ENCODE peak calls at places on chromosomes 4 and X, in nine cellular contexts. One of them, this sample, is unnamed.

GRCh38 chr4:168694669-168695068 is 197.8 kb downstream of the PALLD start:
- DNase-seq in iPS-NIHi11: no peak
- DNase-seq in RWPE1: no peak
- DNase-seq in tibial nerve: no peak
- DNase-seq in activated gamma-delta T cell treated with Interleukin-2 at 50 U/mL for 16 hours: no peak
- DNase-seq in stimulated activated CD4-positive, alpha-beta T cell treated with anti-CD3 and anti-CD28 coated beads, TNF-alpha, amount 100 ng/mL, for 1 hour: no peak
- DNase-seq in activated naive CD8-positive, alpha-beta T cell treated with anti-CD3 and anti-CD28 coated beads for 36 hours: no peak
- DNase-seq in kidney: no peak
- DNase-seq in foreskin fibroblast: no peak
- DNase-seq in this sample: no peak

GRCh38 chr4:139266583-139267257 is 13.3 kb downstream of the MGARP start:
- DNase-seq in RWPE1: no peak
- DNase-seq in activated gamma-delta T cell treated with Interleukin-2 at 50 U/mL for 16 hours: peak; percentile 65
- DNase-seq in iPS-NIHi11: peak; percentile 50
- DNase-seq in foreskin fibroblast: peak; percentile 92
- DNase-seq in tibial nerve: peak; percentile 75
- DNase-seq in stimulated activated CD4-positive, alpha-beta T cell treated with anti-CD3 and anti-CD28 coated beads, TNF-alpha, amount 100 ng/mL, for 1 hour: peak; percentile 39
- DNase-seq in kidney: peak; percentile 90
- DNase-seq in activated naive CD8-positive, alpha-beta T cell treated with anti-CD3 and anti-CD28 coated beads for 36 hours: peak; percentile 88
- DNase-seq in this sample: peak; percentile 74

GRCh38 chrX:129706395-129707072 is 32.2 kb upstream of the XPNPEP2 start:
- DNase-seq in RWPE1: no peak
- DNase-seq in iPS-NIHi11: peak; percentile 22
- DNase-seq in tibial nerve: no peak
- DNase-seq in activated naive CD8-positive, alpha-beta T cell treated with anti-CD3 and anti-CD28 coated beads for 36 hours: no peak
- DNase-seq in activated gamma-delta T cell treated with Interleukin-2 at 50 U/mL for 16 hours: no peak
- DNase-seq in foreskin fibroblast: no peak
- DNase-seq in stimulated activated CD4-positive, alpha-beta T cell treated with anti-CD3 and anti-CD28 coated beads, TNF-alpha, amount 100 ng/mL, for 1 hour: no peak
- DNase-seq in kidney: no peak
- DNase-seq in this sample: peak; percentile 67

GRCh38 chrX:7252013-7252610 is 104.2 kb upstream of the PUDP start:
- DNase-seq in tibial nerve: no peak
- DNase-seq in kidney: peak; percentile 62
- DNase-seq in foreskin fibroblast: no peak
- DNase-seq in RWPE1: peak; percentile 5
- DNase-seq in iPS-NIHi11: no peak
- DNase-seq in stimulated activated CD4-positive, alpha-beta T cell treated with anti-CD3 and anti-CD28 coated beads, TNF-alpha, amount 100 ng/mL, for 1 hour: no peak
- DNase-seq in activated naive CD8-positive, alpha-beta T cell treated with anti-CD3 and anti-CD28 coated beads for 36 hours: no peak
- DNase-seq in activated gamma-delta T cell treated with Interleukin-2 at 50 U/mL for 16 hours: no peak
- DNase-seq in this sample: no peak

GRCh38 chrX:1788300-1788911 is 173.5 kb downstream of the ASMT start:
- DNase-seq in activated naive CD8-positive, alpha-beta T cell treated with anti-CD3 and anti-CD28 coated beads for 36 hours: no peak
- DNase-seq in stimulated activated CD4-positive, alpha-beta T cell treated with anti-CD3 and anti-CD28 coated beads, TNF-alpha, amount 100 ng/mL, for 1 hour: no peak
- DNase-seq in foreskin fibroblast: no peak
- DNase-seq in tibial nerve: no peak
- DNase-seq in kidney: no peak
- DNase-seq in RWPE1: no peak
- DNase-seq in activated gamma-delta T cell treated with Interleukin-2 at 50 U/mL for 16 hours: no peak
- DNase-seq in iPS-NIHi11: no peak
- DNase-seq in this sample: no peak

GRCh38 chrX:47628980-47629379 is 750 bp downstream of the CFP start:
- DNase-seq in activated naive CD8-positive, alpha-beta T cell treated with anti-CD3 and anti-CD28 coated beads for 36 hours: no peak
- DNase-seq in iPS-NIHi11: no peak
- DNase-seq in kidney: no peak
- DNase-seq in activated gamma-delta T cell treated with Interleukin-2 at 50 U/mL for 16 hours: no peak
- DNase-seq in stimulated activated CD4-positive, alpha-beta T cell treated with anti-CD3 and anti-CD28 coated beads, TNF-alpha, amount 100 ng/mL, for 1 hour: no peak
- DNase-seq in foreskin fibroblast: no peak
- DNase-seq in tibial nerve: no peak
- DNase-seq in RWPE1: no peak
- DNase-seq in this sample: no peak

GRCh38 chr4:19005211-19005610 is 983.7 kb upstream of the LCORL start:
- DNase-seq in foreskin fibroblast: peak; percentile 1
- DNase-seq in tibial nerve: no peak
- DNase-seq in iPS-NIHi11: no peak
- DNase-seq in activated naive CD8-positive, alpha-beta T cell treated with anti-CD3 and anti-CD28 coated beads for 36 hours: no peak
- DNase-seq in stimulated activated CD4-positive, alpha-beta T cell treated with anti-CD3 and anti-CD28 coated beads, TNF-alpha, amount 100 ng/mL, for 1 hour: no peak
- DNase-seq in RWPE1: no peak
- DNase-seq in kidney: no peak
- DNase-seq in activated gamma-delta T cell treated with Interleukin-2 at 50 U/mL for 16 hours: no peak
- DNase-seq in this sample: no peak

GRCh38 chrX:115388879-115389278 is 99.4 kb downstream of the LUZP4 start:
- DNase-seq in RWPE1: no peak
- DNase-seq in foreskin fibroblast: no peak
- DNase-seq in iPS-NIHi11: no peak
- DNase-seq in tibial nerve: no peak
- DNase-seq in kidney: no peak
- DNase-seq in activated naive CD8-positive, alpha-beta T cell treated with anti-CD3 and anti-CD28 coated beads for 36 hours: no peak
- DNase-seq in stimulated activated CD4-positive, alpha-beta T cell treated with anti-CD3 and anti-CD28 coated beads, TNF-alpha, amount 100 ng/mL, for 1 hour: no peak
- DNase-seq in activated gamma-delta T cell treated with Interleukin-2 at 50 U/mL for 16 hours: no peak
- DNase-seq in this sample: no peak

GRCh38 chr4:169372791-169373190 is 102.0 kb upstream of the SH3RF1 start:
- DNase-seq in tibial nerve: no peak
- DNase-seq in foreskin fibroblast: no peak
- DNase-seq in iPS-NIHi11: no peak
- DNase-seq in activated gamma-delta T cell treated with Interleukin-2 at 50 U/mL for 16 hours: no peak
- DNase-seq in RWPE1: no peak
- DNase-seq in kidney: no peak
- DNase-seq in activated naive CD8-positive, alpha-beta T cell treated with anti-CD3 and anti-CD28 coated beads for 36 hours: no peak
- DNase-seq in stimulated activated CD4-positive, alpha-beta T cell treated with anti-CD3 and anti-CD28 coated beads, TNF-alpha, amount 100 ng/mL, for 1 hour: no peak
- DNase-seq in this sample: no peak

GRCh38 chrX:103586314-103586646 is 965 bp downstream of the TCEAL4 start:
- DNase-seq in stimulated activated CD4-positive, alpha-beta T cell treated with anti-CD3 and anti-CD28 coated beads, TNF-alpha, amount 100 ng/mL, for 1 hour: no peak
- DNase-seq in foreskin fibroblast: no peak
- DNase-seq in iPS-NIHi11: no peak
- DNase-seq in activated naive CD8-positive, alpha-beta T cell treated with anti-CD3 and anti-CD28 coated beads for 36 hours: no peak
- DNase-seq in RWPE1: no peak
- DNase-seq in tibial nerve: no peak
- DNase-seq in activated gamma-delta T cell treated with Interleukin-2 at 50 U/mL for 16 hours: no peak
- DNase-seq in kidney: no peak
- DNase-seq in this sample: no peak

GRCh38 chr4:127229866-127230608 is 402.7 kb upstream of the INTU start:
- DNase-seq in kidney: no peak
- DNase-seq in foreskin fibroblast: no peak
- DNase-seq in stimulated activated CD4-positive, alpha-beta T cell treated with anti-CD3 and anti-CD28 coated beads, TNF-alpha, amount 100 ng/mL, for 1 hour: no peak
- DNase-seq in tibial nerve: no peak
- DNase-seq in RWPE1: no peak
- DNase-seq in activated naive CD8-positive, alpha-beta T cell treated with anti-CD3 and anti-CD28 coated beads for 36 hours: no peak
- DNase-seq in activated gamma-delta T cell treated with Interleukin-2 at 50 U/mL for 16 hours: no peak
- DNase-seq in iPS-NIHi11: no peak
- DNase-seq in this sample: no peak

GRCh38 chr4:142663828-142664227 is 182.3 kb downstream of the INPP4B start:
- DNase-seq in stimulated activated CD4-positive, alpha-beta T cell treated with anti-CD3 and anti-CD28 coated beads, TNF-alpha, amount 100 ng/mL, for 1 hour: no peak
- DNase-seq in activated naive CD8-positive, alpha-beta T cell treated with anti-CD3 and anti-CD28 coated beads for 36 hours: no peak
- DNase-seq in activated gamma-delta T cell treated with Interleukin-2 at 50 U/mL for 16 hours: no peak
- DNase-seq in iPS-NIHi11: no peak
- DNase-seq in RWPE1: no peak
- DNase-seq in tibial nerve: no peak
- DNase-seq in kidney: no peak
- DNase-seq in foreskin fibroblast: no peak
- DNase-seq in this sample: no peak

GRCh38 chrX:34875204-34875603 is 67.4 kb upstream of the FAM47B start:
- DNase-seq in tibial nerve: no peak
- DNase-seq in activated gamma-delta T cell treated with Interleukin-2 at 50 U/mL for 16 hours: no peak
- DNase-seq in iPS-NIHi11: no peak
- DNase-seq in kidney: no peak
- DNase-seq in activated naive CD8-positive, alpha-beta T cell treated with anti-CD3 and anti-CD28 coated beads for 36 hours: no peak
- DNase-seq in RWPE1: no peak
- DNase-seq in stimulated activated CD4-positive, alpha-beta T cell treated with anti-CD3 and anti-CD28 coated beads, TNF-alpha, amount 100 ng/mL, for 1 hour: no peak
- DNase-seq in foreskin fibroblast: peak; percentile 65
- DNase-seq in this sample: peak; percentile 39

GRCh38 chr4:126192506-126192905 is 877.8 kb downstream of the FAT4 start:
- DNase-seq in stimulated activated CD4-positive, alpha-beta T cell treated with anti-CD3 and anti-CD28 coated beads, TNF-alpha, amount 100 ng/mL, for 1 hour: no peak
- DNase-seq in activated naive CD8-positive, alpha-beta T cell treated with anti-CD3 and anti-CD28 coated beads for 36 hours: no peak
- DNase-seq in foreskin fibroblast: no peak
- DNase-seq in tibial nerve: no peak
- DNase-seq in kidney: no peak
- DNase-seq in iPS-NIHi11: no peak
- DNase-seq in activated gamma-delta T cell treated with Interleukin-2 at 50 U/mL for 16 hours: no peak
- DNase-seq in RWPE1: no peak
- DNase-seq in this sample: no peak

GRCh38 chr4:137421796-137422195 is 110.5 kb downstream of the PCDH18 start:
- DNase-seq in foreskin fibroblast: peak; percentile 52
- DNase-seq in tibial nerve: no peak
- DNase-seq in activated naive CD8-positive, alpha-beta T cell treated with anti-CD3 and anti-CD28 coated beads for 36 hours: no peak
- DNase-seq in kidney: no peak
- DNase-seq in stimulated activated CD4-positive, alpha-beta T cell treated with anti-CD3 and anti-CD28 coated beads, TNF-alpha, amount 100 ng/mL, for 1 hour: no peak
- DNase-seq in RWPE1: no peak
- DNase-seq in activated gamma-delta T cell treated with Interleukin-2 at 50 U/mL for 16 hours: no peak
- DNase-seq in iPS-NIHi11: no peak
- DNase-seq in this sample: no peak

GRCh38 chrX:41922125-41922521 is 1.2 kb downstream of the CASK start:
- DNase-seq in tibial nerve: peak; percentile 4
- DNase-seq in foreskin fibroblast: no peak
- DNase-seq in activated gamma-delta T cell treated with Interleukin-2 at 50 U/mL for 16 hours: peak; percentile 24
- DNase-seq in kidney: no peak
- DNase-seq in stimulated activated CD4-positive, alpha-beta T cell treated with anti-CD3 and anti-CD28 coated beads, TNF-alpha, amount 100 ng/mL, for 1 hour: no peak
- DNase-seq in activated naive CD8-positive, alpha-beta T cell treated with anti-CD3 and anti-CD28 coated beads for 36 hours: peak; percentile 56
- DNase-seq in RWPE1: no peak
- DNase-seq in iPS-NIHi11: no peak
- DNase-seq in this sample: peak; percentile 5

GRCh38 chr4:77170926-77171325 is 13.9 kb downstream of the CCNG2 start:
- DNase-seq in stimulated activated CD4-positive, alpha-beta T cell treated with anti-CD3 and anti-CD28 coated beads, TNF-alpha, amount 100 ng/mL, for 1 hour: no peak
- DNase-seq in activated naive CD8-positive, alpha-beta T cell treated with anti-CD3 and anti-CD28 coated beads for 36 hours: no peak
- DNase-seq in kidney: no peak
- DNase-seq in RWPE1: no peak
- DNase-seq in foreskin fibroblast: no peak
- DNase-seq in activated gamma-delta T cell treated with Interleukin-2 at 50 U/mL for 16 hours: no peak
- DNase-seq in iPS-NIHi11: no peak
- DNase-seq in tibial nerve: no peak
- DNase-seq in this sample: no peak

GRCh38 chrX:154417157-154417556 is 5.8 kb downstream of the TAFAZZIN start:
- DNase-seq in iPS-NIHi11: no peak
- DNase-seq in activated gamma-delta T cell treated with Interleukin-2 at 50 U/mL for 16 hours: no peak
- DNase-seq in RWPE1: no peak
- DNase-seq in foreskin fibroblast: no peak
- DNase-seq in kidney: no peak
- DNase-seq in activated naive CD8-positive, alpha-beta T cell treated with anti-CD3 and anti-CD28 coated beads for 36 hours: no peak
- DNase-seq in stimulated activated CD4-positive, alpha-beta T cell treated with anti-CD3 and anti-CD28 coated beads, TNF-alpha, amount 100 ng/mL, for 1 hour: no peak
- DNase-seq in tibial nerve: no peak
- DNase-seq in this sample: no peak

GRCh38 chr4:24777528-24777927 is 17.8 kb upstream of the SOD3 start:
- DNase-seq in iPS-NIHi11: no peak
- DNase-seq in foreskin fibroblast: no peak
- DNase-seq in stimulated activated CD4-positive, alpha-beta T cell treated with anti-CD3 and anti-CD28 coated beads, TNF-alpha, amount 100 ng/mL, for 1 hour: no peak
- DNase-seq in RWPE1: no peak
- DNase-seq in kidney: no peak
- DNase-seq in tibial nerve: no peak
- DNase-seq in activated naive CD8-positive, alpha-beta T cell treated with anti-CD3 and anti-CD28 coated beads for 36 hours: no peak
- DNase-seq in activated gamma-delta T cell treated with Interleukin-2 at 50 U/mL for 16 hours: no peak
- DNase-seq in this sample: no peak

GRCh38 chr4:1471443-1472147 is 65.4 kb upstream of the NKX1-1 start:
- DNase-seq in tibial nerve: no peak
- DNase-seq in foreskin fibroblast: no peak
- DNase-seq in kidney: peak; percentile 59
- DNase-seq in stimulated activated CD4-positive, alpha-beta T cell treated with anti-CD3 and anti-CD28 coated beads, TNF-alpha, amount 100 ng/mL, for 1 hour: no peak
- DNase-seq in activated gamma-delta T cell treated with Interleukin-2 at 50 U/mL for 16 hours: no peak
- DNase-seq in activated naive CD8-positive, alpha-beta T cell treated with anti-CD3 and anti-CD28 coated beads for 36 hours: no peak
- DNase-seq in iPS-NIHi11: peak; percentile 55
- DNase-seq in RWPE1: no peak
- DNase-seq in this sample: no peak

GRCh38 chrX:95290455-95290854 is 1394.2 kb upstream of the DIAPH2 start:
- DNase-seq in RWPE1: no peak
- DNase-seq in foreskin fibroblast: no peak
- DNase-seq in iPS-NIHi11: peak; percentile 1
- DNase-seq in activated naive CD8-positive, alpha-beta T cell treated with anti-CD3 and anti-CD28 coated beads for 36 hours: no peak
- DNase-seq in kidney: no peak
- DNase-seq in activated gamma-delta T cell treated with Interleukin-2 at 50 U/mL for 16 hours: no peak
- DNase-seq in stimulated activated CD4-positive, alpha-beta T cell treated with anti-CD3 and anti-CD28 coated beads, TNF-alpha, amount 100 ng/mL, for 1 hour: no peak
- DNase-seq in tibial nerve: no peak
- DNase-seq in this sample: no peak

GRCh38 chrX:9416562-9417319 is 48.1 kb upstream of the TBL1X start:
- DNase-seq in RWPE1: no peak
- DNase-seq in stimulated activated CD4-positive, alpha-beta T cell treated with anti-CD3 and anti-CD28 coated beads, TNF-alpha, amount 100 ng/mL, for 1 hour: no peak
- DNase-seq in activated naive CD8-positive, alpha-beta T cell treated with anti-CD3 and anti-CD28 coated beads for 36 hours: no peak
- DNase-seq in activated gamma-delta T cell treated with Interleukin-2 at 50 U/mL for 16 hours: no peak
- DNase-seq in kidney: no peak
- DNase-seq in iPS-NIHi11: no peak
- DNase-seq in tibial nerve: peak; percentile 7
- DNase-seq in foreskin fibroblast: no peak
- DNase-seq in this sample: peak; percentile 45

GRCh38 chr4:102717448-102718092 is 43.2 kb downstream of the MANBA start:
- DNase-seq in activated naive CD8-positive, alpha-beta T cell treated with anti-CD3 and anti-CD28 coated beads for 36 hours: no peak
- DNase-seq in tibial nerve: no peak
- DNase-seq in activated gamma-delta T cell treated with Interleukin-2 at 50 U/mL for 16 hours: no peak
- DNase-seq in iPS-NIHi11: no peak
- DNase-seq in stimulated activated CD4-positive, alpha-beta T cell treated with anti-CD3 and anti-CD28 coated beads, TNF-alpha, amount 100 ng/mL, for 1 hour: no peak
- DNase-seq in RWPE1: no peak
- DNase-seq in foreskin fibroblast: no peak
- DNase-seq in kidney: no peak
- DNase-seq in this sample: peak; percentile 10

GRCh38 chrX:19291086-19291485 is 52.6 kb upstream of the PDHA1 start:
- DNase-seq in foreskin fibroblast: no peak
- DNase-seq in stimulated activated CD4-positive, alpha-beta T cell treated with anti-CD3 and anti-CD28 coated beads, TNF-alpha, amount 100 ng/mL, for 1 hour: no peak
- DNase-seq in activated naive CD8-positive, alpha-beta T cell treated with anti-CD3 and anti-CD28 coated beads for 36 hours: no peak
- DNase-seq in kidney: no peak
- DNase-seq in activated gamma-delta T cell treated with Interleukin-2 at 50 U/mL for 16 hours: no peak
- DNase-seq in RWPE1: no peak
- DNase-seq in tibial nerve: no peak
- DNase-seq in iPS-NIHi11: peak; percentile 6
- DNase-seq in this sample: no peak

GRCh38 chr4:8856835-8857590 is 14.6 kb downstream of the HMX1 start:
- DNase-seq in foreskin fibroblast: no peak
- DNase-seq in tibial nerve: no peak
- DNase-seq in activated naive CD8-positive, alpha-beta T cell treated with anti-CD3 and anti-CD28 coated beads for 36 hours: no peak
- DNase-seq in stimulated activated CD4-positive, alpha-beta T cell treated with anti-CD3 and anti-CD28 coated beads, TNF-alpha, amount 100 ng/mL, for 1 hour: no peak
- DNase-seq in iPS-NIHi11: no peak
- DNase-seq in activated gamma-delta T cell treated with Interleukin-2 at 50 U/mL for 16 hours: no peak
- DNase-seq in RWPE1: no peak
- DNase-seq in kidney: no peak
- DNase-seq in this sample: no peak

GRCh38 chr4:2408976-2409375 is 9.5 kb downstream of the ZFYVE28 start:
- DNase-seq in activated gamma-delta T cell treated with Interleukin-2 at 50 U/mL for 16 hours: no peak
- DNase-seq in activated naive CD8-positive, alpha-beta T cell treated with anti-CD3 and anti-CD28 coated beads for 36 hours: no peak
- DNase-seq in foreskin fibroblast: no peak
- DNase-seq in kidney: peak; percentile 55
- DNase-seq in stimulated activated CD4-positive, alpha-beta T cell treated with anti-CD3 and anti-CD28 coated beads, TNF-alpha, amount 100 ng/mL, for 1 hour: no peak
- DNase-seq in RWPE1: no peak
- DNase-seq in iPS-NIHi11: no peak
- DNase-seq in tibial nerve: no peak
- DNase-seq in this sample: no peak

GRCh38 chrX:39262641-39263040 is 461.4 kb downstream of the MID1IP1 start:
- DNase-seq in iPS-NIHi11: no peak
- DNase-seq in activated naive CD8-positive, alpha-beta T cell treated with anti-CD3 and anti-CD28 coated beads for 36 hours: no peak
- DNase-seq in RWPE1: no peak
- DNase-seq in tibial nerve: no peak
- DNase-seq in activated gamma-delta T cell treated with Interleukin-2 at 50 U/mL for 16 hours: no peak
- DNase-seq in stimulated activated CD4-positive, alpha-beta T cell treated with anti-CD3 and anti-CD28 coated beads, TNF-alpha, amount 100 ng/mL, for 1 hour: no peak
- DNase-seq in foreskin fibroblast: no peak
- DNase-seq in kidney: no peak
- DNase-seq in this sample: no peak

GRCh38 chrX:32176510-32176909 is 1034.8 kb downstream of the DMD start:
- DNase-seq in RWPE1: no peak
- DNase-seq in stimulated activated CD4-positive, alpha-beta T cell treated with anti-CD3 and anti-CD28 coated beads, TNF-alpha, amount 100 ng/mL, for 1 hour: no peak
- DNase-seq in activated gamma-delta T cell treated with Interleukin-2 at 50 U/mL for 16 hours: no peak
- DNase-seq in iPS-NIHi11: no peak
- DNase-seq in kidney: no peak
- DNase-seq in tibial nerve: no peak
- DNase-seq in foreskin fibroblast: no peak
- DNase-seq in activated naive CD8-positive, alpha-beta T cell treated with anti-CD3 and anti-CD28 coated beads for 36 hours: no peak
- DNase-seq in this sample: no peak

GRCh38 chr4:109701566-109702399 is 1.5 kb downstream of the CASP6 start:
- DNase-seq in kidney: no peak
- DNase-seq in stimulated activated CD4-positive, alpha-beta T cell treated with anti-CD3 and anti-CD28 coated beads, TNF-alpha, amount 100 ng/mL, for 1 hour: no peak
- DNase-seq in foreskin fibroblast: no peak
- DNase-seq in iPS-NIHi11: peak; percentile 52
- DNase-seq in tibial nerve: no peak
- DNase-seq in activated naive CD8-positive, alpha-beta T cell treated with anti-CD3 and anti-CD28 coated beads for 36 hours: no peak
- DNase-seq in activated gamma-delta T cell treated with Interleukin-2 at 50 U/mL for 16 hours: no peak
- DNase-seq in RWPE1: no peak
- DNase-seq in this sample: no peak

GRCh38 chrX:323721-324628 is 5.4 kb upstream of the GTPBP6 start:
- DNase-seq in tibial nerve: no peak
- DNase-seq in activated gamma-delta T cell treated with Interleukin-2 at 50 U/mL for 16 hours: no peak
- DNase-seq in iPS-NIHi11: no peak
- DNase-seq in activated naive CD8-positive, alpha-beta T cell treated with anti-CD3 and anti-CD28 coated beads for 36 hours: peak; percentile 54
- DNase-seq in foreskin fibroblast: peak; percentile 29
- DNase-seq in kidney: peak; percentile 74
- DNase-seq in stimulated activated CD4-positive, alpha-beta T cell treated with anti-CD3 and anti-CD28 coated beads, TNF-alpha, amount 100 ng/mL, for 1 hour: no peak
- DNase-seq in RWPE1: no peak
- DNase-seq in this sample: peak; percentile 26

GRCh38 chrX:126658447-126658846 is 105.8 kb upstream of the DCAF12L1 start:
- DNase-seq in activated gamma-delta T cell treated with Interleukin-2 at 50 U/mL for 16 hours: no peak
- DNase-seq in stimulated activated CD4-positive, alpha-beta T cell treated with anti-CD3 and anti-CD28 coated beads, TNF-alpha, amount 100 ng/mL, for 1 hour: no peak
- DNase-seq in RWPE1: peak; percentile 16
- DNase-seq in activated naive CD8-positive, alpha-beta T cell treated with anti-CD3 and anti-CD28 coated beads for 36 hours: no peak
- DNase-seq in tibial nerve: no peak
- DNase-seq in iPS-NIHi11: no peak
- DNase-seq in foreskin fibroblast: no peak
- DNase-seq in kidney: no peak
- DNase-seq in this sample: no peak